ENCODE peak calls at places on chromosomes 1 and 21, in six cellular contexts. One of them, this sample, is unnamed. For H3F3A, the result is how much of the 10 kb centered on the place peaks cover.

GRCh38 chr1:52602328-52603300 is at the start of gene GPX7:
- DNase-seq in GM23248: peak
- DNase-seq in SK-N-SH: peak
- DNase-seq in PC-3: no peak
- DNase-seq in MM.1S: peak
- DNase-seq in neural progenitor cell: peak
- DNase-seq in this sample: peak

GRCh38 chr1:226605573-226605950 is 57.0 kb downstream of the STUM start:
- DNase-seq in SK-N-SH: no peak
- DNase-seq in MM.1S: no peak
- DNase-seq in neural progenitor cell: no peak
- DNase-seq in PC-3: no peak
- DNase-seq in GM23248: no peak
- DNase-seq in this sample: no peak

GRCh38 chr1:209621329-209621728 is 30.9 kb downstream of the LAMB3 start:
- DNase-seq in SK-N-SH: peak
- DNase-seq in PC-3: no peak
- DNase-seq in MM.1S: no peak
- DNase-seq in GM23248: no peak
- DNase-seq in neural progenitor cell: no peak
- DNase-seq in this sample: no peak

GRCh38 chr1:186658999-186659398 is 21.2 kb downstream of the PTGS2 start:
- DNase-seq in PC-3: peak
- DNase-seq in MM.1S: no peak
- DNase-seq in GM23248: no peak
- DNase-seq in neural progenitor cell: no peak
- DNase-seq in SK-N-SH: no peak
- DNase-seq in this sample: no peak

GRCh38 chr21:17981060-17981459 is 161.9 kb upstream of the C21orf91 start:
- DNase-seq in GM23248: no peak
- DNase-seq in SK-N-SH: no peak
- DNase-seq in MM.1S: no peak
- DNase-seq in neural progenitor cell: no peak
- DNase-seq in PC-3: no peak
- DNase-seq in this sample: no peak

GRCh38 chr1:151881479-151881878 is 27.8 kb downstream of the THEM4 start:
- DNase-seq in neural progenitor cell: no peak
- DNase-seq in SK-N-SH: no peak
- DNase-seq in PC-3: peak
- DNase-seq in MM.1S: peak
- DNase-seq in GM23248: no peak
- DNase-seq in this sample: peak

GRCh38 chr1:110627763-110628162 is 21.6 kb upstream of the KCNA2 start:
- DNase-seq in SK-N-SH: no peak
- DNase-seq in GM23248: no peak
- DNase-seq in MM.1S: no peak
- DNase-seq in PC-3: no peak
- DNase-seq in neural progenitor cell: no peak
- DNase-seq in this sample: no peak

GRCh38 chr1:243851129-243851756 is 1.2 kb upstream of the AKT3 start:
- DNase-seq in GM23248: no peak
- DNase-seq in PC-3: no peak
- DNase-seq in neural progenitor cell: no peak
- DNase-seq in SK-N-SH: no peak
- DNase-seq in MM.1S: no peak
- DNase-seq in this sample: no peak

GRCh38 chr1:160219062-160219929 is 14.1 kb downstream of the PEA15 start:
- DNase-seq in neural progenitor cell: peak
- DNase-seq in PC-3: peak
- DNase-seq in GM23248: peak
- DNase-seq in SK-N-SH: peak
- DNase-seq in MM.1S: no peak
- DNase-seq in this sample: peak

GRCh38 chr1:162538815-162539431 is 22.6 kb upstream of the UAP1 start:
- DNase-seq in GM23248: peak
- DNase-seq in PC-3: peak
- DNase-seq in neural progenitor cell: no peak
- DNase-seq in MM.1S: no peak
- DNase-seq in SK-N-SH: no peak
- DNase-seq in this sample: no peak

GRCh38 chr21:45102391-45102932 is 28.1 kb downstream of the ADARB1 start:
- DNase-seq in SK-N-SH: no peak
- DNase-seq in GM23248: peak
- DNase-seq in neural progenitor cell: no peak
- DNase-seq in PC-3: peak
- DNase-seq in MM.1S: no peak
- DNase-seq in this sample: peak

GRCh38 chr1:156075158-156075557 is 7.1 kb downstream of the MEX3A start:
- DNase-seq in PC-3: no peak
- DNase-seq in neural progenitor cell: peak
- DNase-seq in GM23248: no peak
- DNase-seq in SK-N-SH: no peak
- DNase-seq in MM.1S: no peak
- DNase-seq in this sample: peak

GRCh38 chr1:247538561-247538960 is 2.3 kb upstream of the OR2C3 start:
- DNase-seq in PC-3: no peak
- DNase-seq in MM.1S: no peak
- DNase-seq in SK-N-SH: no peak
- DNase-seq in GM23248: no peak
- DNase-seq in neural progenitor cell: no peak
- DNase-seq in this sample: no peak

GRCh38 chr1:156664949-156665411 is 12.2 kb downstream of the NES start:
- DNase-seq in neural progenitor cell: peak
- DNase-seq in SK-N-SH: no peak
- DNase-seq in MM.1S: peak
- DNase-seq in GM23248: peak
- DNase-seq in PC-3: no peak
- DNase-seq in this sample: peak

GRCh38 chr21:27244356-27244755 is 277.5 kb upstream of the ADAMTS5 start:
- DNase-seq in GM23248: peak
- DNase-seq in neural progenitor cell: no peak
- DNase-seq in PC-3: no peak
- DNase-seq in SK-N-SH: no peak
- DNase-seq in MM.1S: no peak
- DNase-seq in this sample: no peak

GRCh38 chr1:53396563-53397268 is 62.5 kb upstream of the DMRTB1 start:
- DNase-seq in GM23248: no peak
- DNase-seq in PC-3: no peak
- DNase-seq in MM.1S: no peak
- DNase-seq in neural progenitor cell: peak
- DNase-seq in SK-N-SH: peak
- DNase-seq in this sample: no peak

GRCh38 chr21:35511298-35512162 is 462.4 kb upstream of the RUNX1 start:
- DNase-seq in GM23248: peak
- DNase-seq in neural progenitor cell: no peak
- DNase-seq in PC-3: peak
- DNase-seq in MM.1S: no peak
- DNase-seq in SK-N-SH: no peak
- DNase-seq in this sample: no peak

GRCh38 chr1:4108741-4109625 is 208.9 kb upstream of the C1orf174 start:
- DNase-seq in GM23248: no peak
- DNase-seq in MM.1S: no peak
- DNase-seq in PC-3: no peak
- DNase-seq in neural progenitor cell: no peak
- DNase-seq in SK-N-SH: peak
- DNase-seq in this sample: no peak

GRCh38 chr1:91549041-91549735 is 48.5 kb downstream of the CDC7 start:
- DNase-seq in neural progenitor cell: no peak
- DNase-seq in MM.1S: no peak
- DNase-seq in SK-N-SH: no peak
- DNase-seq in PC-3: no peak
- DNase-seq in GM23248: no peak
- DNase-seq in this sample: no peak

GRCh38 chr1:76254165-76255043 is 179.9 kb downstream of the ST6GALNAC3 start:
- DNase-seq in GM23248: peak
- DNase-seq in PC-3: no peak
- DNase-seq in SK-N-SH: no peak
- DNase-seq in MM.1S: no peak
- DNase-seq in neural progenitor cell: no peak
- DNase-seq in this sample: no peak

GRCh38 chr1:214967865-214968575 is 114.5 kb upstream of the KCNK2 start:
- DNase-seq in PC-3: no peak
- DNase-seq in MM.1S: no peak
- DNase-seq in SK-N-SH: no peak
- DNase-seq in neural progenitor cell: no peak
- DNase-seq in GM23248: peak
- DNase-seq in this sample: no peak

GRCh38 chr1:150162862-150163706 is 13.4 kb downstream of the PLEKHO1 start:
- DNase-seq in PC-3: peak
- DNase-seq in SK-N-SH: peak
- DNase-seq in GM23248: peak
- DNase-seq in MM.1S: no peak
- DNase-seq in neural progenitor cell: peak
- DNase-seq in this sample: peak

GRCh38 chr1:21896652-21897532 is 40.2 kb downstream of the HSPG2 start:
- DNase-seq in PC-3: no peak
- DNase-seq in MM.1S: no peak
- DNase-seq in GM23248: peak
- DNase-seq in neural progenitor cell: peak
- DNase-seq in SK-N-SH: no peak
- DNase-seq in this sample: peak

GRCh38 chr1:206609229-206609991 is 2.9 kb downstream of the EIF2D start:
- DNase-seq in SK-N-SH: no peak
- DNase-seq in neural progenitor cell: no peak
- DNase-seq in MM.1S: no peak
- DNase-seq in GM23248: no peak
- DNase-seq in PC-3: no peak
- DNase-seq in this sample: no peak

GRCh38 chr1:54262244-54262643 is 62.3 kb downstream of the MRPL37 start:
- DNase-seq in neural progenitor cell: no peak
- DNase-seq in PC-3: no peak
- DNase-seq in MM.1S: no peak
- DNase-seq in GM23248: no peak
- DNase-seq in SK-N-SH: no peak
- DNase-seq in this sample: no peak

GRCh38 chr1:55262822-55263221 is 47.7 kb upstream of the USP24 start:
- DNase-seq in PC-3: peak
- DNase-seq in MM.1S: no peak
- DNase-seq in GM23248: peak
- DNase-seq in neural progenitor cell: no peak
- DNase-seq in SK-N-SH: no peak
- DNase-seq in this sample: no peak

DNA sequence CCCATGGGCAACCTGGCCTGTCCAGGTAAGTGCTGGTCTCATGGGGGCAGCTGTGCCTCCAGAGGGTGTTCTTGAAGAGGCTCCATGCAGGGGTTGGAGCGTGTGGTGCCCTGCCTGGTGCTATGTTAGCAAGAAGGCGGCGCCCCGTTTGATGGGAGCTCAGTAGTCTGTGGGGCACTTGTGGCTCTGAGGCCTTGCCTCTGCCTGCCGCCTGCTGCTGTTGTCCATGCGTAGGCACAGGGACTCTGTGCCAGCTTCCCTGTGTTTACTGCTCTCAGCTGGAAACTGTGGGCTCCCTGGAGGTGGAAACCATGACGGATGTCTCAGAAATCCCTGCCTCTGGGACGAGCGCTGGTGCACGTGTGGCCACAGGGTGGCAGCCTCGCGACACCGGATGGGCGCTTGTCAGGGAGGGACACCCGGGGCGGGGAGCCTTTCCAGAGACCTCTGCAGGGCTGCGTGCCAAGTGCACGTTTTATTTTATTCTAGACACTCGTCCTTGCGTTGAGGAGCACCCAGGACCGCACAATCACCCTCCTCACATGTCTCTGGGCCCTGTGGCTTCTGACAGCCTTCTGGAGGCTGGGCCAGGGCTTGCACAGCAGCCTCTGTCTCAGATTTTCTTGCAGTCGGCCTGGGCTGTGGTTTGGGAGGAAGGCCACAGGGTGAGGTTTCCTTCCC is 27.1 kb downstream of the SNAP47 start:
- DNase-seq in MM.1S: peak
- DNase-seq in PC-3: peak
- DNase-seq in neural progenitor cell: peak
- DNase-seq in SK-N-SH: peak
- DNase-seq in GM23248: peak
- DNase-seq in this sample: peak
- H3F3A ChIP-seq in MM.1S: under half
- H3F3A ChIP-seq in PC-3: under half
- H3F3A ChIP-seq in neural progenitor cell: under half
- H3F3A ChIP-seq in SK-N-SH: under half
- H3F3A ChIP-seq in GM23248: under half
- H3F3A ChIP-seq in this sample: under half

DNA sequence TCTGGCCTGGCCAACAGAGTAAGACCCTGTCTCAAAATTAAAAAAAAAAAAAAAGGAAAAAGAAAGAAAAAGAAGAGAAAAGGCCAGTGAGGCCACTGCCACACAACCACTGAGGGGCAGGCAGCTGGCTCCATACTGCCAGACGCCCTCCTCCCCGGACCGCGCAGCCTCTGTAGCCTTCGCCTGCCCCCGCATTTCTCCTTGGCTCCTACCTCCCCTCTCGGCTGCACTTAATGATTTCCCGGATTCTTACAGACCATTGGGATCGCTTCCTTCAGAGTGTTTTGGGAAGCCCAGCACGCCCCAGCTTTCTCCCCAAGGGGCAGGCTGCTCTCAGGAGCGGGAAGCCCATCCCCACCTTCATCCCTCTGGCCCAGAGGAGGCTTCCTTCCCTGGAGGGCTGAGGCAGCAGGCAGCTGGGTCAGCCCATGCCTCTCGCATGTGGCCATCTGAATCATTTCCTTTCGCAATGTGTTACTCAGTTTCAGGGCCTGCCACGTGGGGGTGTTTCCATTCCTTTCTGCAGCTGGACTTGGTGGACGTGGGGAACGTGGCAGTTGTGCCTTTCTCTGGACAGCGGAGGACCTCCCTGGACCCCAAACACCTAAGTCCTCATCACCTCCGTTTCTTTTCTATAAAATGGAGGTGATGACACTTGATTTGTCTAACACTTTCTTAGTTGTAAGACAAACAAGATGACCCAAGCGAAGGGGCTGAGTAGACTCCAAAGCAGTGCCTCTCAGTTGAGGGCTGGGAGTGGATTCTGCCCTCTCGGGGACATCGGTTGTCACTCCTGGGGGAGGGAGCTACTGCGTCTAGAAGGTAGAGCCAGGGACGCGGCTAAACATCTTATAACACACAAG is 2.3 kb downstream of the SLC2A5 start:
- DNase-seq in MM.1S: no peak
- DNase-seq in PC-3: peak
- DNase-seq in GM23248: peak
- DNase-seq in SK-N-SH: no peak
- DNase-seq in neural progenitor cell: no peak
- DNase-seq in this sample: no peak
- TF ChIP-seq EZH2phosphoT487 in MM.1S: no peak
- TF ChIP-seq EZH2phosphoT487 in PC-3: no peak
- TF ChIP-seq EZH2phosphoT487 in GM23248: no peak
- TF ChIP-seq EZH2phosphoT487 in SK-N-SH: no peak
- TF ChIP-seq EZH2phosphoT487 in neural progenitor cell: no peak
- TF ChIP-seq EZH2phosphoT487 in this sample: no peak

GRCh38 chr1:192140382-192140781 is 17.9 kb upstream of the RGS18 start:
- DNase-seq in MM.1S: no peak
- DNase-seq in GM23248: no peak
- DNase-seq in PC-3: peak
- DNase-seq in SK-N-SH: no peak
- DNase-seq in neural progenitor cell: no peak
- DNase-seq in this sample: no peak
- H3F3A ChIP-seq in MM.1S: under half
- H3F3A ChIP-seq in GM23248: under half
- H3F3A ChIP-seq in PC-3: under half
- H3F3A ChIP-seq in SK-N-SH: under half
- H3F3A ChIP-seq in neural progenitor cell: under half
- H3F3A ChIP-seq in this sample: under half

GRCh38 chr1:71640131-71640530 is 559.3 kb upstream of the ZRANB2 start:
- DNase-seq in SK-N-SH: no peak
- DNase-seq in MM.1S: no peak
- DNase-seq in PC-3: no peak
- DNase-seq in GM23248: no peak
- DNase-seq in neural progenitor cell: no peak
- DNase-seq in this sample: no peak
- TF ChIP-seq EZH2phosphoT487 in SK-N-SH: no peak
- TF ChIP-seq EZH2phosphoT487 in MM.1S: no peak
- TF ChIP-seq EZH2phosphoT487 in PC-3: no peak
- TF ChIP-seq EZH2phosphoT487 in GM23248: no peak
- TF ChIP-seq EZH2phosphoT487 in neural progenitor cell: no peak
- TF ChIP-seq EZH2phosphoT487 in this sample: no peak

This sample was measured in GM23338.